ENCODE peak calls at places on chromosomes 3 and 15, in seven cellular contexts. One of them, this sample, is unnamed.

GRCh38 chr3:72836923-72837322 is 11.3 kb downstream of the SHQ1 start:
- DNase-seq in transverse colon: peak; percentile 37
- DNase-seq in upper lobe of right lung: no peak
- DNase-seq in GM03348: no peak
- DNase-seq in sciatic nerve: no peak
- DNase-seq in Right ventricle myocardium superior: peak; percentile 86
- DNase-seq in psoas muscle: peak; percentile 89
- DNase-seq in this sample: peak; percentile 90

GRCh38 chr3:23055733-23056376 is 147.3 kb upstream of the UBE2E2 start:
- DNase-seq in sciatic nerve: no peak
- DNase-seq in psoas muscle: no peak
- DNase-seq in GM03348: peak; percentile 75
- DNase-seq in upper lobe of right lung: no peak
- DNase-seq in Right ventricle myocardium superior: no peak
- DNase-seq in transverse colon: no peak
- DNase-seq in this sample: no peak

GRCh38 chr15:101060576-101061551 is 141.7 kb downstream of the LRRK1 start:
- DNase-seq in upper lobe of right lung: peak; percentile 46
- DNase-seq in sciatic nerve: no peak
- DNase-seq in GM03348: no peak
- DNase-seq in Right ventricle myocardium superior: no peak
- DNase-seq in psoas muscle: no peak
- DNase-seq in transverse colon: peak; percentile 4
- DNase-seq in this sample: peak; percentile 13

GRCh38 chr15:41806291-41807181 is 21.4 kb upstream of the JMJD7 start:
- DNase-seq in GM03348: no peak
- DNase-seq in sciatic nerve: no peak
- DNase-seq in transverse colon: no peak
- DNase-seq in upper lobe of right lung: no peak
- DNase-seq in psoas muscle: no peak
- DNase-seq in Right ventricle myocardium superior: peak; percentile 66
- DNase-seq in this sample: peak; percentile 72

GRCh38 chr3:131277836-131278497 is 103.6 kb upstream of the NUDT16 start:
- DNase-seq in Right ventricle myocardium superior: no peak
- DNase-seq in sciatic nerve: no peak
- DNase-seq in upper lobe of right lung: no peak
- DNase-seq in psoas muscle: no peak
- DNase-seq in GM03348: no peak
- DNase-seq in transverse colon: no peak
- DNase-seq in this sample: no peak

GRCh38 chr3:57093489-57093888 is 33.0 kb downstream of the SPATA12 start:
- DNase-seq in Right ventricle myocardium superior: no peak
- DNase-seq in sciatic nerve: no peak
- DNase-seq in GM03348: no peak
- DNase-seq in transverse colon: no peak
- DNase-seq in upper lobe of right lung: no peak
- DNase-seq in psoas muscle: no peak
- DNase-seq in this sample: no peak

GRCh38 chr15:57735891-57736290 is 29.4 kb downstream of the POLR2M start:
- DNase-seq in upper lobe of right lung: no peak
- DNase-seq in GM03348: no peak
- DNase-seq in sciatic nerve: no peak
- DNase-seq in transverse colon: no peak
- DNase-seq in Right ventricle myocardium superior: no peak
- DNase-seq in psoas muscle: no peak
- DNase-seq in this sample: no peak

GRCh38 chr3:4019509-4019908 is 220.3 kb downstream of the LRRN1 start:
- DNase-seq in Right ventricle myocardium superior: no peak
- DNase-seq in transverse colon: no peak
- DNase-seq in upper lobe of right lung: no peak
- DNase-seq in GM03348: no peak
- DNase-seq in sciatic nerve: no peak
- DNase-seq in psoas muscle: no peak
- DNase-seq in this sample: no peak

GRCh38 chr3:40800343-40800742 is 275.6 kb downstream of the ZNF621 start:
- DNase-seq in sciatic nerve: no peak
- DNase-seq in Right ventricle myocardium superior: no peak
- DNase-seq in transverse colon: peak; percentile 17
- DNase-seq in psoas muscle: no peak
- DNase-seq in upper lobe of right lung: no peak
- DNase-seq in GM03348: peak; percentile 31
- DNase-seq in this sample: no peak

GRCh38 chr15:68341851-68342336 is 64.3 kb downstream of the FEM1B start:
- DNase-seq in sciatic nerve: no peak
- DNase-seq in transverse colon: no peak
- DNase-seq in GM03348: no peak
- DNase-seq in psoas muscle: no peak
- DNase-seq in upper lobe of right lung: no peak
- DNase-seq in Right ventricle myocardium superior: peak; percentile 54
- DNase-seq in this sample: no peak

GRCh38 chr3:100615684-100616083 is 6.3 kb downstream of the ADGRG7 start:
- DNase-seq in psoas muscle: no peak
- DNase-seq in GM03348: peak; percentile 8
- DNase-seq in sciatic nerve: no peak
- DNase-seq in transverse colon: no peak
- DNase-seq in upper lobe of right lung: no peak
- DNase-seq in Right ventricle myocardium superior: no peak
- DNase-seq in this sample: no peak

GRCh38 chr3:42847731-42848130 is 27.9 kb downstream of the CYP8B1 start:
- DNase-seq in sciatic nerve: no peak
- DNase-seq in psoas muscle: no peak
- DNase-seq in upper lobe of right lung: no peak
- DNase-seq in GM03348: no peak
- DNase-seq in Right ventricle myocardium superior: no peak
- DNase-seq in transverse colon: no peak
- DNase-seq in this sample: no peak

GRCh38 chr3:184134746-184135148 is 411 bp upstream of the EIF2B5 start:
- DNase-seq in upper lobe of right lung: no peak
- DNase-seq in psoas muscle: no peak
- DNase-seq in sciatic nerve: no peak
- DNase-seq in transverse colon: no peak
- DNase-seq in GM03348: no peak
- DNase-seq in Right ventricle myocardium superior: no peak
- DNase-seq in this sample: peak; percentile 35

GRCh38 chr3:127673191-127674098 is 693 bp downstream of the ABTB1 start:
- DNase-seq in Right ventricle myocardium superior: peak; percentile 83
- DNase-seq in GM03348: peak; percentile 77
- DNase-seq in transverse colon: peak; percentile 61
- DNase-seq in sciatic nerve: peak; percentile 80
- DNase-seq in upper lobe of right lung: peak; percentile 84
- DNase-seq in psoas muscle: peak; percentile 77
- DNase-seq in this sample: peak; percentile 61

GRCh38 chr15:71325461-71325860 is 210.2 kb downstream of the THSD4 start:
- DNase-seq in transverse colon: no peak
- DNase-seq in sciatic nerve: no peak
- DNase-seq in upper lobe of right lung: no peak
- DNase-seq in psoas muscle: no peak
- DNase-seq in Right ventricle myocardium superior: no peak
- DNase-seq in GM03348: peak; percentile 44
- DNase-seq in this sample: no peak

GRCh38 chr3:44184319-44184953 is 57.2 kb upstream of the TOPAZ1 start:
- DNase-seq in upper lobe of right lung: no peak
- DNase-seq in transverse colon: peak; percentile 49
- DNase-seq in Right ventricle myocardium superior: no peak
- DNase-seq in psoas muscle: no peak
- DNase-seq in GM03348: no peak
- DNase-seq in sciatic nerve: no peak
- DNase-seq in this sample: no peak

GRCh38 chr3:123503200-123503599 is 54.3 kb upstream of the ADCY5 start:
- DNase-seq in Right ventricle myocardium superior: no peak
- DNase-seq in upper lobe of right lung: no peak
- DNase-seq in sciatic nerve: no peak
- DNase-seq in psoas muscle: no peak
- DNase-seq in GM03348: no peak
- DNase-seq in transverse colon: no peak
- DNase-seq in this sample: no peak

GRCh38 chr15:31338879-31339557 is 12.4 kb downstream of the KLF13 start:
- DNase-seq in psoas muscle: peak; percentile 72
- DNase-seq in GM03348: peak; percentile 83
- DNase-seq in sciatic nerve: peak; percentile 75
- DNase-seq in upper lobe of right lung: peak; percentile 85
- DNase-seq in transverse colon: no peak
- DNase-seq in Right ventricle myocardium superior: peak; percentile 87
- DNase-seq in this sample: no peak

GRCh38 chr3:46871222-46871621 is 6.3 kb upstream of the PTH1R start:
- DNase-seq in psoas muscle: no peak
- DNase-seq in Right ventricle myocardium superior: peak; percentile 63
- DNase-seq in GM03348: no peak
- DNase-seq in upper lobe of right lung: no peak
- DNase-seq in transverse colon: no peak
- DNase-seq in sciatic nerve: no peak
- DNase-seq in this sample: no peak

GRCh38 chr3:122021811-122022401 is at the start of gene ILDR1:
- DNase-seq in upper lobe of right lung: peak; percentile 87
- DNase-seq in GM03348: no peak
- DNase-seq in sciatic nerve: no peak
- DNase-seq in Right ventricle myocardium superior: no peak
- DNase-seq in transverse colon: peak; percentile 86
- DNase-seq in psoas muscle: no peak
- DNase-seq in this sample: peak; percentile 53

GRCh38 chr3:159045279-159045678 is 243.4 kb downstream of the MFSD1 start:
- DNase-seq in psoas muscle: no peak
- DNase-seq in sciatic nerve: no peak
- DNase-seq in GM03348: no peak
- DNase-seq in upper lobe of right lung: no peak
- DNase-seq in Right ventricle myocardium superior: no peak
- DNase-seq in transverse colon: no peak
- DNase-seq in this sample: no peak

GRCh38 chr3:156317457-156317856 is 197.1 kb downstream of the KCNAB1 start:
- DNase-seq in Right ventricle myocardium superior: no peak
- DNase-seq in transverse colon: no peak
- DNase-seq in upper lobe of right lung: no peak
- DNase-seq in GM03348: peak; percentile 17
- DNase-seq in sciatic nerve: no peak
- DNase-seq in psoas muscle: no peak
- DNase-seq in this sample: no peak

GRCh38 chr3:172129868-172130751 is 90.7 kb downstream of the FNDC3B start:
- DNase-seq in Right ventricle myocardium superior: peak; percentile 93
- DNase-seq in transverse colon: peak; percentile 83
- DNase-seq in upper lobe of right lung: peak; percentile 92
- DNase-seq in GM03348: peak; percentile 89
- DNase-seq in psoas muscle: peak; percentile 96
- DNase-seq in sciatic nerve: peak; percentile 89
- DNase-seq in this sample: peak; percentile 85

GRCh38 chr3:178304758-178305157 is 231.5 kb upstream of the KCNMB2 start:
- DNase-seq in psoas muscle: no peak
- DNase-seq in sciatic nerve: no peak
- DNase-seq in transverse colon: no peak
- DNase-seq in Right ventricle myocardium superior: no peak
- DNase-seq in GM03348: peak; percentile 37
- DNase-seq in upper lobe of right lung: no peak
- DNase-seq in this sample: no peak

GRCh38 chr15:70509282-70510272 is 253.8 kb downstream of the UACA start:
- DNase-seq in Right ventricle myocardium superior: no peak
- DNase-seq in transverse colon: no peak
- DNase-seq in psoas muscle: no peak
- DNase-seq in GM03348: no peak
- DNase-seq in upper lobe of right lung: no peak
- DNase-seq in sciatic nerve: no peak
- DNase-seq in this sample: no peak

GRCh38 chr3:35829499-35829898 is 190.2 kb downstream of the ARPP21 start:
- DNase-seq in psoas muscle: no peak
- DNase-seq in transverse colon: no peak
- DNase-seq in sciatic nerve: no peak
- DNase-seq in Right ventricle myocardium superior: no peak
- DNase-seq in upper lobe of right lung: no peak
- DNase-seq in GM03348: no peak
- DNase-seq in this sample: no peak

GRCh38 chr15:33780011-33780768 is 188.1 kb upstream of the CHRM5 start:
- DNase-seq in transverse colon: no peak
- DNase-seq in Right ventricle myocardium superior: no peak
- DNase-seq in GM03348: no peak
- DNase-seq in sciatic nerve: no peak
- DNase-seq in psoas muscle: no peak
- DNase-seq in upper lobe of right lung: no peak
- DNase-seq in this sample: no peak

GRCh38 chr15:69170597-69170996 is 10.2 kb downstream of the GLCE start:
- DNase-seq in psoas muscle: no peak
- DNase-seq in transverse colon: no peak
- DNase-seq in upper lobe of right lung: no peak
- DNase-seq in sciatic nerve: no peak
- DNase-seq in GM03348: no peak
- DNase-seq in Right ventricle myocardium superior: no peak
- DNase-seq in this sample: no peak

GRCh38 chr3:127825764-127826163 is 3.4 kb upstream of the MGLL start:
- DNase-seq in upper lobe of right lung: no peak
- DNase-seq in psoas muscle: no peak
- DNase-seq in Right ventricle myocardium superior: no peak
- DNase-seq in sciatic nerve: no peak
- DNase-seq in transverse colon: no peak
- DNase-seq in GM03348: no peak
- DNase-seq in this sample: no peak

GRCh38 chr3:33590541-33590940 is 127.5 kb downstream of the CLASP2 start:
- DNase-seq in sciatic nerve: no peak
- DNase-seq in upper lobe of right lung: no peak
- DNase-seq in Right ventricle myocardium superior: no peak
- DNase-seq in transverse colon: no peak
- DNase-seq in GM03348: no peak
- DNase-seq in psoas muscle: no peak
- DNase-seq in this sample: no peak

GRCh38 chr3:169342652-169343051 is 320.9 kb downstream of the MECOM start:
- DNase-seq in GM03348: no peak
- DNase-seq in psoas muscle: no peak
- DNase-seq in Right ventricle myocardium superior: no peak
- DNase-seq in upper lobe of right lung: no peak
- DNase-seq in transverse colon: no peak
- DNase-seq in sciatic nerve: no peak
- DNase-seq in this sample: no peak

GRCh38 chr3:78887029-78887428 is 880.8 kb downstream of the ROBO1 start:
- DNase-seq in Right ventricle myocardium superior: no peak
- DNase-seq in sciatic nerve: no peak
- DNase-seq in GM03348: peak; percentile 47
- DNase-seq in psoas muscle: no peak
- DNase-seq in upper lobe of right lung: no peak
- DNase-seq in transverse colon: no peak
- DNase-seq in this sample: no peak

GRCh38 chr15:70308011-70308761 is 210.5 kb upstream of the TLE3 start:
- DNase-seq in transverse colon: no peak
- DNase-seq in sciatic nerve: no peak
- DNase-seq in psoas muscle: no peak
- DNase-seq in upper lobe of right lung: no peak
- DNase-seq in Right ventricle myocardium superior: no peak
- DNase-seq in GM03348: no peak
- DNase-seq in this sample: no peak

GRCh38 chr3:105364113-105364512 is 2.6 kb upstream of the ALCAM start:
- DNase-seq in GM03348: no peak
- DNase-seq in sciatic nerve: no peak
- DNase-seq in Right ventricle myocardium superior: no peak
- DNase-seq in upper lobe of right lung: no peak
- DNase-seq in psoas muscle: no peak
- DNase-seq in transverse colon: no peak
- DNase-seq in this sample: no peak

GRCh38 chr3:192273611-192274010 is 453.7 kb downstream of the FGF12 start:
- DNase-seq in psoas muscle: no peak
- DNase-seq in sciatic nerve: no peak
- DNase-seq in upper lobe of right lung: no peak
- DNase-seq in transverse colon: no peak
- DNase-seq in GM03348: no peak
- DNase-seq in Right ventricle myocardium superior: no peak
- DNase-seq in this sample: no peak